ENCODE peak calls at places on chromosomes 1 and 21, in six cellular contexts. M is NCI-H1417; F is Ammon's horn; N is NCI-H1930; K is AG20443; B is CD4-positive, alpha-beta T cell. Y is an unnamed sample.
A peak's percentile ranks its signal among the peaks of the same experiment; 100 is the strongest.

GRCh38 chr1:61253059-61253735 is 170.8 kb downstream of the NFIA start:
- DNase-seq in M (peak; percentile 59), B (no peak), N (no peak), K (peak; percentile 38), F (peak; percentile 87), Y (peak; percentile 26)

GRCh38 chr1:100164226-100164625 is 13.8 kb downstream of the LRRC39 start:
- DNase-seq in F (peak; percentile 20), K (peak; percentile 56), B (no peak), M (no peak), N (no peak), Y (no peak)

GRCh38 chr1:79197421-79197820 is 190.9 kb upstream of the ADGRL4 start:
- DNase-seq in N (no peak), F (no peak), K (peak; percentile 15), M (peak; percentile 53), B (no peak), Y (no peak)

GRCh38 chr1:11341881-11342552 is 69.0 kb downstream of the UBIAD1 start:
- DNase-seq in N (no peak), B (no peak), F (no peak), M (no peak), K (no peak), Y (no peak)

GRCh38 chr1:15172405-15173259 is 19.1 kb downstream of the TMEM51 start:
- DNase-seq in B (no peak), K (no peak), M (no peak), F (no peak), N (no peak), Y (no peak)

GRCh38 chr1:72623299-72623708 is 341.0 kb upstream of the NEGR1 start:
- DNase-seq in M (peak; percentile 76), N (no peak), B (no peak), F (peak; percentile 65), K (peak; percentile 44), Y (peak; percentile 2)

GRCh38 chr1:209937996-209938959 is at the start of gene SYT14:
- DNase-seq in N (peak; percentile 82), M (peak; percentile 92), B (no peak), K (peak; percentile 57), F (peak; percentile 68), Y (no peak)

GRCh38 chr1:219927298-219927955 is 930 bp downstream of the SLC30A10 start:
- DNase-seq in N (no peak), M (no peak), F (no peak), K (no peak), B (no peak), Y (no peak)

GRCh38 chr1:13830616-13831280 is 130.8 kb downstream of the PRDM2 start:
- DNase-seq in F (no peak), K (peak; percentile 11), B (no peak), M (peak; percentile 29), N (no peak), Y (no peak)

GRCh38 chr1:156823210-156823790 is 6.7 kb upstream of the SH2D2A start:
- DNase-seq in F (no peak), M (no peak), B (no peak), N (no peak), K (no peak), Y (no peak)

GRCh38 chr1:184457500-184457899 is 70.7 kb downstream of the C1orf21 start:
- DNase-seq in K (peak; percentile 25), N (no peak), F (peak; percentile 41), M (no peak), B (no peak), Y (no peak)

GRCh38 chr1:181208076-181208475 is 119.6 kb downstream of the IER5 start:
- DNase-seq in N (no peak), K (no peak), B (no peak), M (no peak), F (no peak), Y (no peak)

GRCh38 chr1:221845650-221846371 is 103.9 kb upstream of the DUSP10 start:
- DNase-seq in B (no peak), N (peak; percentile 8), K (no peak), M (peak; percentile 51), F (no peak), Y (no peak)

GRCh38 chr1:61452354-61452990 is 272.5 kb downstream of the TM2D1 start:
- DNase-seq in M (no peak), F (no peak), B (no peak), K (no peak), N (no peak), Y (no peak)

GRCh38 chr1:27872059-27872801 is at the start of gene THEMIS2:
- DNase-seq in N (peak; percentile 32), B (peak; percentile 74), F (peak; percentile 79), K (peak; percentile 94), M (no peak), Y (no peak)

GRCh38 chr1:202124107-202124506 is 1.4 kb downstream of the GPR37L1 start:
- DNase-seq in F (no peak), K (no peak), N (no peak), B (no peak), M (no peak), Y (no peak)

GRCh38 chr21:42125571-42126544 is 54.7 kb downstream of the UMODL1 start:
- DNase-seq in B (no peak), K (peak; percentile 70), N (no peak), F (no peak), M (peak; percentile 49), Y (no peak)

GRCh38 chr1:230753586-230754251 is 6.5 kb downstream of the CAPN9 start:
- DNase-seq in F (peak; percentile 79), K (peak; percentile 51), M (peak; percentile 97), N (no peak), B (no peak), Y (no peak)

GRCh38 chr1:224540535-224540934 is 75.6 kb upstream of the CNIH3 start:
- DNase-seq in K (no peak), N (no peak), M (peak; percentile 52), B (no peak), F (no peak), Y (no peak)

GRCh38 chr1:200029035-200029623 is 1.6 kb downstream of the NR5A2 start:
- DNase-seq in N (peak; percentile 48), K (peak; percentile 73), M (peak; percentile 90), F (peak; percentile 17), B (no peak), Y (no peak)

GRCh38 chr1:44217809-44218410 is 4.6 kb downstream of the DMAP1 start:
- DNase-seq in N (peak; percentile 62), K (peak; percentile 80), F (peak; percentile 84), M (peak; percentile 86), B (peak; percentile 56), Y (peak; percentile 36)

GRCh38 chr1:167165948-167166702 is 54.6 kb upstream of the POU2F1 start:
- DNase-seq in M (peak; percentile 48), B (no peak), K (no peak), F (no peak), N (no peak), Y (no peak)

GRCh38 chr1:224920930-224921329 is 8.5 kb upstream of the DNAH14 start:
- DNase-seq in N (no peak), M (no peak), B (no peak), K (no peak), F (no peak), Y (no peak)

GRCh38 chr1:36352910-36353878 is 29.7 kb upstream of the EVA1B start:
- DNase-seq in B (no peak), N (no peak), M (no peak), K (peak; percentile 81), F (no peak), Y (no peak)

GRCh38 chr1:201126832-201127754 is at the start of gene ASCL5:
- DNase-seq in M (peak; percentile 82), F (no peak), B (no peak), K (peak; percentile 41), N (no peak), Y (no peak)

GRCh38 chr1:5099558-5099957 is 445.1 kb downstream of the AJAP1 start:
- DNase-seq in K (no peak), B (no peak), M (peak; percentile 96), F (no peak), N (peak; percentile 83), Y (no peak)